ENCODE peak calls at places on chromosomes 5 and 9, in five cellular contexts. I is cardiac fibroblast, U is OCI-LY7, X is mesendoderm, Q is GM06990. V is an unnamed sample.

GRCh38 chr5:157547909-157548512 is 27.6 kb downstream of the ADAM19 start:
- DNase-seq in I (no peak), U (no peak), X (no peak), Q (no peak), V (no peak)

GRCh38 chr9:18626046-18626698 is 152.2 kb downstream of the ADAMTSL1 start:
- DNase-seq in I (no peak), U (no peak), X (peak; percentile 8), Q (no peak), V (no peak)

GRCh38 chr5:7382588-7382987 is 13.3 kb upstream of the ADCY2 start:
- DNase-seq in I (no peak), U (no peak), X (no peak), Q (no peak), V (no peak)

GRCh38 chr5:124806026-124806856 is 59.8 kb upstream of the ZNF608 start:
- DNase-seq in I (peak; percentile 69), U (no peak), X (peak; percentile 63), Q (no peak), V (peak; percentile 63)

GRCh38 chr9:133425049-133425632 is 3.0 kb downstream of the ADAMTS13 start:
- DNase-seq in I (no peak), U (no peak), X (no peak), Q (no peak), V (no peak)

GRCh38 chr9:22742401-22742800 is 295.8 kb downstream of the DMRTA1 start:
- DNase-seq in I (no peak), U (no peak), X (no peak), Q (no peak), V (no peak)

GRCh38 chr9:89606049-89606481 is 1.3 kb downstream of the GADD45G start:
- DNase-seq in I (peak; percentile 73), U (no peak), X (peak; percentile 81), Q (peak; percentile 31), V (peak; percentile 84)

GRCh38 chr5:129460121-129460950 is at the start of gene ADAMTS19:
- DNase-seq in I (peak; percentile 52), U (no peak), X (peak; percentile 86), Q (peak; percentile 26), V (peak; percentile 77)

GRCh38 chr5:106172681-106173532 is 1497.8 kb downstream of the EFNA5 start:
- DNase-seq in I (peak; percentile 33), U (no peak), X (no peak), Q (no peak), V (no peak)

GRCh38 chr5:95937607-95938152 is 24.0 kb downstream of the ELL2 start:
- DNase-seq in I (no peak), U (no peak), X (no peak), Q (no peak), V (no peak)

GRCh38 chr9:127862075-127863011 is 7.9 kb upstream of the ENG start:
- DNase-seq in I (no peak), U (peak; percentile 74), X (no peak), Q (peak; percentile 40), V (no peak)

GRCh38 chr5:159310492-159310891 is 19.8 kb downstream of the IL12B start:
- DNase-seq in I (no peak), U (no peak), X (peak; percentile 53), Q (peak; percentile 46), V (no peak)

GRCh38 chr5:142192296-142192695 is 83.7 kb downstream of the NDFIP1 start:
- DNase-seq in I (no peak), U (no peak), X (no peak), Q (no peak), V (no peak)

GRCh38 chr5:103774736-103775135 is 212.1 kb upstream of the NUDT12 start:
- DNase-seq in I (peak; percentile 18), U (no peak), X (no peak), Q (no peak), V (peak; percentile 11)

GRCh38 chr9:1046639-1047604 is 3.2 kb upstream of the DMRT2 start:
- DNase-seq in I (no peak), U (no peak), X (peak; percentile 50), Q (no peak), V (no peak)
- H3K4me3 ChIP-seq in I (no peak overlapping the region), U (no peak overlapping the region), X (no peak overlapping the region), Q (peak overlapping the region; percentile 63), V (peak overlapping the region; percentile 43)

DNA sequence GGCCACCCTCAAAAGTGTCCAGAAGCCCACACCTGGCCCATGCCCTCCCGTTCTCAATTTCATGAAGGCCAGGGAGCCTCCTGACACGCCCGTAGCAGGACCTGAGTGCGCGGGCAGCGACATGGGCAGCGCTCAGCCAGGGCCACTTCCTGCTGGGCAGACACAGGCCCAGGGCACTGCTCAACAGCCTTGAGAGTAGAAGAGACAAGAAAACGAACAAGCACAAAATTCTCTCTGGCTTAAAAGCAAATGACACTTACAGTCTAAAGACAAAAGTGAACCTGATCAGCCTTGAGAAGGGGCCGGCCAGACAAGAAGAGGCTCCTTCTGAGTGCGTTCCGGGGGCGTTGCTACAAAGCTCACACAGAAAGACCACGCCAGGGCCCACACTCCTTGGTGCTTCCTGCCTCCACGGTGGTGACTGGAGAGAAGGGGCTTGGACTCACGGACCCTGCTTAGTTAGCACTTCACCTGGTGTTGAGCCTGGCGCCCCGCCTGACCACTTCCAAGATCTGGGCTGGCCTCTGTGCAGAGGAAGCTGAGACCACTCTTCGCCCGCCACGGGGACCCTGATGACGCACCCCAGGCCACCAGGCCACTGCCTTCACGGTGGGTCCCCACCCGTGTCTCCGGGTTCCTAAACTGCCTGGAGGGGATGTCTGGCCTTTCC is 1.5 kb downstream of the SLC12A7 start:
- DNase-seq in I (no peak), U (no peak), X (no peak), Q (no peak), V (peak; percentile 32)
- H3K4me3 ChIP-seq in I (peak overlapping the region; percentile 66), U (no peak overlapping the region), X (no peak overlapping the region), Q (no peak overlapping the region), V (peak overlapping the region; percentile 97)

DNA sequence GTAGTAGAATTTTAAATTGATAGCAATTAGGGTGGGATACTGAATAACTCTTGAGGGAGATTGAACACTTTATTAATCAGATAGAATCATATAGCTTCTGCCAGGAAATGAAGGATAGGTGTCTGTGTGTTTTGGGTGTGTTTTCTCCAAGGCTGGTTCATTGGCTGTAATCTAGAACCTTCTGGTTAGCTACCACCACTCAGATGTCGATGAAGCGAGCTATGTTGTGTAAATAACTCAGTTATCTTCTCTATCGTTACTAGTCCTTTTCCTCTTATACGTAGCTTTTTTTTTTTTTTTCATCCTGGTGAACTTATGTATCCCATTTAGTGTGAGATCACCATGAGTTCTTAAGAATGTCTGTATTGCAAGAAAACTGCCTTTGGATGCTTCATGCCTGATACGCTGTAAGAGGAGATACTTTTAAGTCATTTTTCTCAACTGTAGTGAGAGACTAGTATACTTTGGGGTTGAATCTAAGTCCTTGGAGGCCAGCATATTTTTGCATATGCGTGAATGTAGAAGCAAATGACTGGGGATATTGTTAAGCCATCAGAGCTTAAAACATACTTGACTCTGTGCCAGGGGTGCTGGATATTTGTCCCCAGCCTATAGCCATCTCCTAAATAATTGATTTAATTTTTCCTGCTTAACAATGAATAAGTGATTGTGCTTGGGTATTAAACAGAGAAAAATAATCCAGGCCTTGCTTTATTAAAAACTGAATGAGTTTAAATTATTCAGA is 2.2 kb downstream of the TNFAIP8 start:
- DNase-seq in I (no peak), U (no peak), X (no peak), Q (no peak), V (no peak)
- H3K4me3 ChIP-seq in I (no peak overlapping the region), U (peak overlapping the region; percentile 73), X (no peak overlapping the region), Q (peak overlapping the region; percentile 76), V (no peak overlapping the region)

GRCh38 chr5:132425009-132425937 is 55.8 kb downstream of the SLC22A5 start:
- DNase-seq in I (peak; percentile 91), U (peak; percentile 84), X (no peak), Q (peak; percentile 65), V (peak; percentile 84)
- H3K4me3 ChIP-seq in I (no peak overlapping the region), U (peak overlapping the region; percentile 37), X (no peak overlapping the region), Q (peak overlapping the region; percentile 46), V (no peak overlapping the region)

GRCh38 chr5:169636477-169637084 is 494 bp upstream of the DOCK2 start:
- DNase-seq in I (no peak), U (no peak), X (peak; percentile 24), Q (no peak), V (no peak)
- H3K4me3 ChIP-seq in I (peak overlapping the region; percentile 43), U (peak overlapping the region; percentile 88), X (peak overlapping the region; percentile 48), Q (peak overlapping the region; percentile 86), V (no peak overlapping the region)

GRCh38 chr5:139660916-139661814 is 13.0 kb downstream of the CXXC5 start:
- DNase-seq in I (peak; percentile 93), U (no peak), X (no peak), Q (peak; percentile 81), V (peak; percentile 100)
- H3K4me3 ChIP-seq in I (peak overlapping the region; percentile 32), U (peak overlapping the region; percentile 5), X (no peak overlapping the region), Q (no peak overlapping the region), V (peak overlapping the region; percentile 14)